ENCODE peak calls at places on chromosomes 2 and 18, in six cellular contexts. One of them, this sample, is unnamed.

GRCh38 chr2:24824966-24825882 is 32.0 kb downstream of the CENPO start:
- DNase-seq in Right ventricle myocardium superior: no peak
- DNase-seq in HL-60: peak; percentile 18
- DNase-seq in GM12865: peak; percentile 63
- DNase-seq in NCI-H1092 treated with DMSO at 0.1 percent for 48 hours: no peak
- DNase-seq in NCI-H1105: no peak
- DNase-seq in this sample: no peak

GRCh38 chr2:231642631-231643493 is 50.2 kb downstream of the TEX44 start:
- DNase-seq in Right ventricle myocardium superior: peak; percentile 87
- DNase-seq in HL-60: peak; percentile 78
- DNase-seq in GM12865: peak; percentile 72
- DNase-seq in NCI-H1092 treated with DMSO at 0.1 percent for 48 hours: no peak
- DNase-seq in NCI-H1105: no peak
- DNase-seq in this sample: no peak

GRCh38 chr2:76478636-76479035 is 767.9 kb upstream of the GCFC2 start:
- DNase-seq in Right ventricle myocardium superior: no peak
- DNase-seq in HL-60: no peak
- DNase-seq in GM12865: no peak
- DNase-seq in NCI-H1092 treated with DMSO at 0.1 percent for 48 hours: peak; percentile 60
- DNase-seq in NCI-H1105: peak; percentile 78
- DNase-seq in this sample: peak; percentile 77

GRCh38 chr2:27870724-27871123 is 19.5 kb downstream of the RBKS start:
- DNase-seq in Right ventricle myocardium superior: no peak
- DNase-seq in HL-60: no peak
- DNase-seq in GM12865: no peak
- DNase-seq in NCI-H1092 treated with DMSO at 0.1 percent for 48 hours: no peak
- DNase-seq in NCI-H1105: no peak
- DNase-seq in this sample: no peak

GRCh38 chr2:67927489-67927888 is 135.3 kb downstream of the C1D start:
- DNase-seq in Right ventricle myocardium superior: no peak
- DNase-seq in HL-60: no peak
- DNase-seq in GM12865: no peak
- DNase-seq in NCI-H1092 treated with DMSO at 0.1 percent for 48 hours: no peak
- DNase-seq in NCI-H1105: no peak
- DNase-seq in this sample: no peak

GRCh38 chr2:2707111-2708035 is 376.3 kb upstream of the MYT1L start:
- DNase-seq in Right ventricle myocardium superior: no peak
- DNase-seq in HL-60: no peak
- DNase-seq in GM12865: peak; percentile 9
- DNase-seq in NCI-H1092 treated with DMSO at 0.1 percent for 48 hours: no peak
- DNase-seq in NCI-H1105: no peak
- DNase-seq in this sample: no peak

GRCh38 chr2:31090188-31090587 is 48.1 kb downstream of the GALNT14 start:
- DNase-seq in Right ventricle myocardium superior: no peak
- DNase-seq in HL-60: no peak
- DNase-seq in GM12865: no peak
- DNase-seq in NCI-H1092 treated with DMSO at 0.1 percent for 48 hours: no peak
- DNase-seq in NCI-H1105: no peak
- DNase-seq in this sample: no peak

GRCh38 chr2:70019096-70019495 is 57.7 kb upstream of the ASPRV1 start:
- DNase-seq in Right ventricle myocardium superior: no peak
- DNase-seq in HL-60: no peak
- DNase-seq in GM12865: no peak
- DNase-seq in NCI-H1092 treated with DMSO at 0.1 percent for 48 hours: no peak
- DNase-seq in NCI-H1105: no peak
- DNase-seq in this sample: no peak

GRCh38 chr18:37565138-37565984 is at the start of gene CELF4:
- DNase-seq in Right ventricle myocardium superior: no peak
- DNase-seq in HL-60: no peak
- DNase-seq in GM12865: no peak
- DNase-seq in NCI-H1092 treated with DMSO at 0.1 percent for 48 hours: peak; percentile 96
- DNase-seq in NCI-H1105: peak; percentile 85
- DNase-seq in this sample: no peak

GRCh38 chr2:186518945-186519344 is 32.9 kb downstream of the ZC3H15 start:
- DNase-seq in Right ventricle myocardium superior: no peak
- DNase-seq in HL-60: no peak
- DNase-seq in GM12865: no peak
- DNase-seq in NCI-H1092 treated with DMSO at 0.1 percent for 48 hours: no peak
- DNase-seq in NCI-H1105: no peak
- DNase-seq in this sample: no peak

GRCh38 chr2:240254337-240255164 is 114.1 kb upstream of the OTOS start:
- DNase-seq in Right ventricle myocardium superior: no peak
- DNase-seq in HL-60: no peak
- DNase-seq in GM12865: no peak
- DNase-seq in NCI-H1092 treated with DMSO at 0.1 percent for 48 hours: no peak
- DNase-seq in NCI-H1105: no peak
- DNase-seq in this sample: no peak

GRCh38 chr2:157929871-157930667 is 53.9 kb upstream of the ACVR1 start:
- DNase-seq in Right ventricle myocardium superior: no peak
- DNase-seq in HL-60: no peak
- DNase-seq in GM12865: no peak
- DNase-seq in NCI-H1092 treated with DMSO at 0.1 percent for 48 hours: no peak
- DNase-seq in NCI-H1105: no peak
- DNase-seq in this sample: no peak

GRCh38 chr18:50193796-50194622 is 938 bp downstream of the MYO5B start:
- DNase-seq in Right ventricle myocardium superior: no peak
- DNase-seq in HL-60: no peak
- DNase-seq in GM12865: no peak
- DNase-seq in NCI-H1092 treated with DMSO at 0.1 percent for 48 hours: no peak
- DNase-seq in NCI-H1105: no peak
- DNase-seq in this sample: peak; percentile 6

GRCh38 chr2:48415765-48416515 is 114.0 kb upstream of the STON1 start:
- DNase-seq in Right ventricle myocardium superior: no peak
- DNase-seq in HL-60: no peak
- DNase-seq in GM12865: peak; percentile 61
- DNase-seq in NCI-H1092 treated with DMSO at 0.1 percent for 48 hours: no peak
- DNase-seq in NCI-H1105: no peak
- DNase-seq in this sample: no peak

GRCh38 chr2:32712870-32713269 is 85.0 kb downstream of the TTC27 start:
- DNase-seq in Right ventricle myocardium superior: no peak
- DNase-seq in HL-60: no peak
- DNase-seq in GM12865: no peak
- DNase-seq in NCI-H1092 treated with DMSO at 0.1 percent for 48 hours: no peak
- DNase-seq in NCI-H1105: no peak
- DNase-seq in this sample: no peak

GRCh38 chr2:133158442-133158841 is 409.8 kb downstream of the NCKAP5 start:
- DNase-seq in Right ventricle myocardium superior: no peak
- DNase-seq in HL-60: no peak
- DNase-seq in GM12865: no peak
- DNase-seq in NCI-H1092 treated with DMSO at 0.1 percent for 48 hours: no peak
- DNase-seq in NCI-H1105: no peak
- DNase-seq in this sample: no peak

GRCh38 chr18:48790869-48791635 is 159.7 kb downstream of the SMAD7 start:
- DNase-seq in Right ventricle myocardium superior: peak; percentile 53
- DNase-seq in HL-60: no peak
- DNase-seq in GM12865: no peak
- DNase-seq in NCI-H1092 treated with DMSO at 0.1 percent for 48 hours: no peak
- DNase-seq in NCI-H1105: no peak
- DNase-seq in this sample: no peak

GRCh38 chr2:226087051-226087450 is 687.5 kb downstream of the NYAP2 start:
- DNase-seq in Right ventricle myocardium superior: no peak
- DNase-seq in HL-60: no peak
- DNase-seq in GM12865: no peak
- DNase-seq in NCI-H1092 treated with DMSO at 0.1 percent for 48 hours: no peak
- DNase-seq in NCI-H1105: no peak
- DNase-seq in this sample: no peak

GRCh38 chr2:170578596-170578995 is 136.5 kb upstream of the SP5 start:
- DNase-seq in Right ventricle myocardium superior: no peak
- DNase-seq in HL-60: no peak
- DNase-seq in GM12865: no peak
- DNase-seq in NCI-H1092 treated with DMSO at 0.1 percent for 48 hours: no peak
- DNase-seq in NCI-H1105: no peak
- DNase-seq in this sample: no peak

GRCh38 chr2:150282821-150283309 is 204.6 kb downstream of the RND3 start:
- DNase-seq in Right ventricle myocardium superior: no peak
- DNase-seq in HL-60: no peak
- DNase-seq in GM12865: no peak
- DNase-seq in NCI-H1092 treated with DMSO at 0.1 percent for 48 hours: no peak
- DNase-seq in NCI-H1105: no peak
- DNase-seq in this sample: no peak

GRCh38 chr18:23196119-23197004 is 61.1 kb downstream of the CABLES1 start:
- DNase-seq in Right ventricle myocardium superior: no peak
- DNase-seq in HL-60: no peak
- DNase-seq in GM12865: no peak
- DNase-seq in NCI-H1092 treated with DMSO at 0.1 percent for 48 hours: no peak
- DNase-seq in NCI-H1105: no peak
- DNase-seq in this sample: no peak

GRCh38 chr2:158969162-158969716 is 799 bp downstream of the TANC1 start:
- DNase-seq in Right ventricle myocardium superior: no peak
- DNase-seq in HL-60: no peak
- DNase-seq in GM12865: no peak
- DNase-seq in NCI-H1092 treated with DMSO at 0.1 percent for 48 hours: no peak
- DNase-seq in NCI-H1105: no peak
- DNase-seq in this sample: no peak

GRCh38 chr2:3536682-3537632 is 17.6 kb upstream of the ADI1 start:
- DNase-seq in Right ventricle myocardium superior: peak; percentile 60
- DNase-seq in HL-60: no peak
- DNase-seq in GM12865: peak; percentile 59
- DNase-seq in NCI-H1092 treated with DMSO at 0.1 percent for 48 hours: no peak
- DNase-seq in NCI-H1105: no peak
- DNase-seq in this sample: no peak

GRCh38 chr2:239717706-239718105 is 307.4 kb downstream of the NDUFA10 start:
- DNase-seq in Right ventricle myocardium superior: no peak
- DNase-seq in HL-60: no peak
- DNase-seq in GM12865: no peak
- DNase-seq in NCI-H1092 treated with DMSO at 0.1 percent for 48 hours: no peak
- DNase-seq in NCI-H1105: no peak
- DNase-seq in this sample: no peak

GRCh38 chr2:176653856-176654443 is 384.7 kb downstream of the MTX2 start:
- DNase-seq in Right ventricle myocardium superior: peak; percentile 61
- DNase-seq in HL-60: no peak
- DNase-seq in GM12865: peak; percentile 78
- DNase-seq in NCI-H1092 treated with DMSO at 0.1 percent for 48 hours: peak; percentile 60
- DNase-seq in NCI-H1105: peak; percentile 69
- DNase-seq in this sample: peak; percentile 21

GRCh38 chr18:44149706-44150105 is 531.0 kb upstream of the SETBP1 start:
- DNase-seq in Right ventricle myocardium superior: no peak
- DNase-seq in HL-60: no peak
- DNase-seq in GM12865: no peak
- DNase-seq in NCI-H1092 treated with DMSO at 0.1 percent for 48 hours: no peak
- DNase-seq in NCI-H1105: no peak
- DNase-seq in this sample: no peak

GRCh38 chr2:217952409-217952808 is 50.4 kb downstream of the TNS1 start:
- DNase-seq in Right ventricle myocardium superior: no peak
- DNase-seq in HL-60: no peak
- DNase-seq in GM12865: no peak
- DNase-seq in NCI-H1092 treated with DMSO at 0.1 percent for 48 hours: no peak
- DNase-seq in NCI-H1105: no peak
- DNase-seq in this sample: no peak

GRCh38 chr2:237701033-237701858 is 73.9 kb downstream of the LRRFIP1 start:
- DNase-seq in Right ventricle myocardium superior: no peak
- DNase-seq in HL-60: no peak
- DNase-seq in GM12865: no peak
- DNase-seq in NCI-H1092 treated with DMSO at 0.1 percent for 48 hours: no peak
- DNase-seq in NCI-H1105: no peak
- DNase-seq in this sample: no peak

GRCh38 chr18:22346342-22346967 is 71.3 kb downstream of the CTAGE1 start:
- DNase-seq in Right ventricle myocardium superior: peak; percentile 61
- DNase-seq in HL-60: no peak
- DNase-seq in GM12865: no peak
- DNase-seq in NCI-H1092 treated with DMSO at 0.1 percent for 48 hours: no peak
- DNase-seq in NCI-H1105: no peak
- DNase-seq in this sample: no peak

GRCh38 chr2:49770919-49771318 is 616.6 kb upstream of the FSHR start:
- DNase-seq in Right ventricle myocardium superior: peak; percentile 46
- DNase-seq in HL-60: no peak
- DNase-seq in GM12865: peak; percentile 54
- DNase-seq in NCI-H1092 treated with DMSO at 0.1 percent for 48 hours: peak; percentile 7
- DNase-seq in NCI-H1105: no peak
- DNase-seq in this sample: no peak

GRCh38 chr2:211113294-211114175 is 557.1 kb downstream of the CPS1 start:
- DNase-seq in Right ventricle myocardium superior: no peak
- DNase-seq in HL-60: no peak
- DNase-seq in GM12865: no peak
- DNase-seq in NCI-H1092 treated with DMSO at 0.1 percent for 48 hours: no peak
- DNase-seq in NCI-H1105: no peak
- DNase-seq in this sample: no peak

GRCh38 chr2:16263241-16263890 is 323.0 kb downstream of the MYCN start:
- DNase-seq in Right ventricle myocardium superior: no peak
- DNase-seq in HL-60: no peak
- DNase-seq in GM12865: no peak
- DNase-seq in NCI-H1092 treated with DMSO at 0.1 percent for 48 hours: no peak
- DNase-seq in NCI-H1105: no peak
- DNase-seq in this sample: no peak

GRCh38 chr2:197247083-197247482 is 63.5 kb downstream of the ANKRD44 start:
- DNase-seq in Right ventricle myocardium superior: no peak
- DNase-seq in HL-60: no peak
- DNase-seq in GM12865: no peak
- DNase-seq in NCI-H1092 treated with DMSO at 0.1 percent for 48 hours: no peak
- DNase-seq in NCI-H1105: no peak
- DNase-seq in this sample: no peak

GRCh38 chr2:78355967-78356366 is 669.5 kb upstream of the REG3G start:
- DNase-seq in Right ventricle myocardium superior: no peak
- DNase-seq in HL-60: no peak
- DNase-seq in GM12865: no peak
- DNase-seq in NCI-H1092 treated with DMSO at 0.1 percent for 48 hours: no peak
- DNase-seq in NCI-H1105: no peak
- DNase-seq in this sample: no peak